ENCODE peak calls at places on chromosomes 6 and 20, in four cellular contexts. One of them, this sample, is unnamed.

GRCh38 chr6:156828280-156828703 is 51.1 kb downstream of the ARID1B start:
- DNase-seq in CD8-positive, alpha-beta T cell: no peak
- DNase-seq in left ventricle myocardium inferior: no peak
- DNase-seq in lower lobe of right lung: no peak
- DNase-seq in this sample: no peak

GRCh38 chr6:45419574-45420082 is 41.9 kb upstream of the SUPT3H start:
- DNase-seq in CD8-positive, alpha-beta T cell: peak
- DNase-seq in left ventricle myocardium inferior: peak
- DNase-seq in lower lobe of right lung: peak
- DNase-seq in this sample: peak

GRCh38 chr6:37650071-37650481 is 47.6 kb downstream of the MDGA1 start:
- DNase-seq in left ventricle myocardium inferior: peak
- DNase-seq in lower lobe of right lung: no peak
- DNase-seq in CD8-positive, alpha-beta T cell: no peak
- DNase-seq in this sample: no peak

GRCh38 chr6:165663283-165663735 is 268 bp upstream of the PDE10A start:
- DNase-seq in lower lobe of right lung: no peak
- DNase-seq in left ventricle myocardium inferior: peak
- DNase-seq in CD8-positive, alpha-beta T cell: no peak
- DNase-seq in this sample: no peak

GRCh38 chr6:115356371-115356770 is 704.3 kb downstream of the FRK start:
- DNase-seq in CD8-positive, alpha-beta T cell: no peak
- DNase-seq in lower lobe of right lung: no peak
- DNase-seq in left ventricle myocardium inferior: no peak
- DNase-seq in this sample: no peak

GRCh38 chr6:25354078-25354940 is 75.1 kb downstream of the CARMIL1 start:
- DNase-seq in lower lobe of right lung: no peak
- DNase-seq in left ventricle myocardium inferior: no peak
- DNase-seq in CD8-positive, alpha-beta T cell: no peak
- DNase-seq in this sample: no peak

GRCh38 chr20:45254867-45255266 is 503 bp upstream of the SLPI start:
- DNase-seq in lower lobe of right lung: no peak
- DNase-seq in left ventricle myocardium inferior: no peak
- DNase-seq in CD8-positive, alpha-beta T cell: no peak
- DNase-seq in this sample: no peak

GRCh38 chr20:20466341-20466879 is 98.5 kb downstream of the INSM1 start:
- DNase-seq in CD8-positive, alpha-beta T cell: no peak
- DNase-seq in lower lobe of right lung: no peak
- DNase-seq in left ventricle myocardium inferior: no peak
- DNase-seq in this sample: no peak

GRCh38 chr6:35317483-35318199 is 20.0 kb downstream of the DEF6 start:
- DNase-seq in CD8-positive, alpha-beta T cell: no peak
- DNase-seq in lower lobe of right lung: no peak
- DNase-seq in left ventricle myocardium inferior: no peak
- DNase-seq in this sample: no peak

GRCh38 chr20:41654884-41655283 is 36.7 kb upstream of the CHD6 start:
- DNase-seq in left ventricle myocardium inferior: no peak
- DNase-seq in lower lobe of right lung: no peak
- DNase-seq in CD8-positive, alpha-beta T cell: no peak
- DNase-seq in this sample: no peak

GRCh38 chr6:158026054-158026900 is 44.6 kb downstream of the SYNJ2 start:
- DNase-seq in left ventricle myocardium inferior: peak
- DNase-seq in lower lobe of right lung: peak
- DNase-seq in CD8-positive, alpha-beta T cell: peak
- DNase-seq in this sample: peak

GRCh38 chr20:44750081-44750805 is 4.6 kb downstream of the KCNK15 start:
- DNase-seq in CD8-positive, alpha-beta T cell: no peak
- DNase-seq in left ventricle myocardium inferior: no peak
- DNase-seq in lower lobe of right lung: no peak
- DNase-seq in this sample: no peak

GRCh38 chr20:23446505-23446904 is 6.2 kb downstream of the CST11 start:
- DNase-seq in left ventricle myocardium inferior: peak
- DNase-seq in lower lobe of right lung: no peak
- DNase-seq in CD8-positive, alpha-beta T cell: no peak
- DNase-seq in this sample: no peak

GRCh38 chr6:132464538-132465256 is 48.2 kb downstream of the STX7 start:
- DNase-seq in lower lobe of right lung: no peak
- DNase-seq in CD8-positive, alpha-beta T cell: no peak
- DNase-seq in left ventricle myocardium inferior: no peak
- DNase-seq in this sample: no peak

GRCh38 chr6:12748411-12748810 is 31.8 kb downstream of the PHACTR1 start:
- DNase-seq in left ventricle myocardium inferior: no peak
- DNase-seq in CD8-positive, alpha-beta T cell: no peak
- DNase-seq in lower lobe of right lung: no peak
- DNase-seq in this sample: no peak

GRCh38 chr6:38599261-38599660 is 40.5 kb downstream of the BTBD9 start:
- DNase-seq in lower lobe of right lung: peak
- DNase-seq in left ventricle myocardium inferior: no peak
- DNase-seq in CD8-positive, alpha-beta T cell: no peak
- DNase-seq in this sample: no peak

GRCh38 chr20:26208296-26209091 is 511.8 kb upstream of the ZNF337 start:
- DNase-seq in left ventricle myocardium inferior: no peak
- DNase-seq in lower lobe of right lung: peak
- DNase-seq in CD8-positive, alpha-beta T cell: peak
- DNase-seq in this sample: peak

GRCh38 chr6:101322921-101323320 is 70.6 kb upstream of the GRIK2 start:
- DNase-seq in CD8-positive, alpha-beta T cell: no peak
- DNase-seq in left ventricle myocardium inferior: no peak
- DNase-seq in lower lobe of right lung: no peak
- DNase-seq in this sample: no peak

GRCh38 chr6:45555981-45556771 is 178.4 kb upstream of the SUPT3H start:
- DNase-seq in CD8-positive, alpha-beta T cell: no peak
- DNase-seq in lower lobe of right lung: no peak
- DNase-seq in left ventricle myocardium inferior: peak
- DNase-seq in this sample: no peak

GRCh38 chr6:163780993-163781392 is 366.5 kb downstream of the QKI start:
- DNase-seq in left ventricle myocardium inferior: peak
- DNase-seq in lower lobe of right lung: no peak
- DNase-seq in CD8-positive, alpha-beta T cell: no peak
- DNase-seq in this sample: no peak

GRCh38 chr6:128519132-128519930 is 1.1 kb downstream of the PTPRK start:
- DNase-seq in left ventricle myocardium inferior: peak
- DNase-seq in lower lobe of right lung: peak
- DNase-seq in CD8-positive, alpha-beta T cell: no peak
- DNase-seq in this sample: peak

GRCh38 chr20:19944772-19945459 is 72.2 kb upstream of the NAA20 start:
- DNase-seq in lower lobe of right lung: no peak
- DNase-seq in CD8-positive, alpha-beta T cell: no peak
- DNase-seq in left ventricle myocardium inferior: no peak
- DNase-seq in this sample: no peak

GRCh38 chr6:125842091-125842626 is 51.4 kb downstream of the NCOA7 start:
- DNase-seq in lower lobe of right lung: no peak
- DNase-seq in CD8-positive, alpha-beta T cell: no peak
- DNase-seq in left ventricle myocardium inferior: no peak
- DNase-seq in this sample: no peak

GRCh38 chr6:108768792-108769524 is 79.3 kb upstream of the ARMC2 start:
- DNase-seq in CD8-positive, alpha-beta T cell: no peak
- DNase-seq in left ventricle myocardium inferior: no peak
- DNase-seq in lower lobe of right lung: no peak
- DNase-seq in this sample: no peak

GRCh38 chr20:51365670-51366069 is 176.8 kb downstream of the NFATC2 start:
- DNase-seq in left ventricle myocardium inferior: no peak
- DNase-seq in lower lobe of right lung: no peak
- DNase-seq in CD8-positive, alpha-beta T cell: no peak
- DNase-seq in this sample: no peak

GRCh38 chr20:5001174-5002076 is at the start of gene SLC23A2:
- DNase-seq in lower lobe of right lung: peak
- DNase-seq in left ventricle myocardium inferior: peak
- DNase-seq in CD8-positive, alpha-beta T cell: peak
- DNase-seq in this sample: peak

GRCh38 chr6:30100585-30101422 is 12.1 kb downstream of the TRIM31 start:
- DNase-seq in lower lobe of right lung: peak
- DNase-seq in CD8-positive, alpha-beta T cell: peak
- DNase-seq in left ventricle myocardium inferior: peak
- DNase-seq in this sample: peak

GRCh38 chr20:63821824-63822223 is 9.2 kb downstream of the ZBTB46 start:
- DNase-seq in lower lobe of right lung: no peak
- DNase-seq in CD8-positive, alpha-beta T cell: no peak
- DNase-seq in left ventricle myocardium inferior: no peak
- DNase-seq in this sample: no peak

GRCh38 chr20:63822276-63822696 is 8.8 kb downstream of the ZBTB46 start:
- DNase-seq in lower lobe of right lung: peak
- DNase-seq in CD8-positive, alpha-beta T cell: no peak
- DNase-seq in left ventricle myocardium inferior: no peak
- DNase-seq in this sample: no peak

GRCh38 chr20:63815869-63816268 is 15.2 kb downstream of the ZBTB46 start:
- DNase-seq in left ventricle myocardium inferior: no peak
- DNase-seq in CD8-positive, alpha-beta T cell: no peak
- DNase-seq in lower lobe of right lung: no peak
- DNase-seq in this sample: no peak

GRCh38 chr20:63815613-63815862 is 15.5 kb downstream of the ZBTB46 start:
- DNase-seq in left ventricle myocardium inferior: no peak
- DNase-seq in CD8-positive, alpha-beta T cell: no peak
- DNase-seq in lower lobe of right lung: no peak
- DNase-seq in this sample: no peak

GRCh38 chr20:63819224-63819917 is 11.7 kb downstream of the ZBTB46 start:
- DNase-seq in lower lobe of right lung: no peak
- DNase-seq in left ventricle myocardium inferior: peak
- DNase-seq in CD8-positive, alpha-beta T cell: no peak
- DNase-seq in this sample: no peak
- TF ChIP-seq CTCF in lower lobe of right lung: peak
- TF ChIP-seq CTCF in left ventricle myocardium inferior: peak
- TF ChIP-seq CTCF in CD8-positive, alpha-beta T cell: no peak
- TF ChIP-seq CTCF in this sample: peak

DNA sequence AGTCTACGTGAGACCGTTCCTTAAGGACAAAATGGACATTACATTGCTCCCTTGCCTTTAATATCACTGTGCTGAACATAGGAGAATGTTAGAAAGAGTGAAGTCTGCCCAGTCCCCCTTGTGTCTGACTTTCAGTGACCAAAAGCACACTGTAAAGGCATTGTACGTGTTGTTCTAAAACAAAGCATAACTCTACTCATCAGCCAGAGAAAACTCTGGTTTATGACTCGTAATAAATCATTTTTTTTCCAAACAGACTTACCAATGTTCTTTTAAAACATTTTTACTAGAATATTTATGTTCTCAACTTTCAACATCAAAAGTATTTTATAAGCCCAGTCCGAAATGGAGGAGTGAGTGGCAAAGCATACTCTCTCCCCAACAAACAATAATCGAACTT is 262.5 kb downstream of the GJA1 start:
- DNase-seq in CD8-positive, alpha-beta T cell: no peak
- DNase-seq in lower lobe of right lung: no peak
- DNase-seq in left ventricle myocardium inferior: no peak
- DNase-seq in this sample: no peak
- TF ChIP-seq CTCF in CD8-positive, alpha-beta T cell: no peak
- TF ChIP-seq CTCF in lower lobe of right lung: no peak
- TF ChIP-seq CTCF in left ventricle myocardium inferior: no peak
- TF ChIP-seq CTCF in this sample: no peak

DNA sequence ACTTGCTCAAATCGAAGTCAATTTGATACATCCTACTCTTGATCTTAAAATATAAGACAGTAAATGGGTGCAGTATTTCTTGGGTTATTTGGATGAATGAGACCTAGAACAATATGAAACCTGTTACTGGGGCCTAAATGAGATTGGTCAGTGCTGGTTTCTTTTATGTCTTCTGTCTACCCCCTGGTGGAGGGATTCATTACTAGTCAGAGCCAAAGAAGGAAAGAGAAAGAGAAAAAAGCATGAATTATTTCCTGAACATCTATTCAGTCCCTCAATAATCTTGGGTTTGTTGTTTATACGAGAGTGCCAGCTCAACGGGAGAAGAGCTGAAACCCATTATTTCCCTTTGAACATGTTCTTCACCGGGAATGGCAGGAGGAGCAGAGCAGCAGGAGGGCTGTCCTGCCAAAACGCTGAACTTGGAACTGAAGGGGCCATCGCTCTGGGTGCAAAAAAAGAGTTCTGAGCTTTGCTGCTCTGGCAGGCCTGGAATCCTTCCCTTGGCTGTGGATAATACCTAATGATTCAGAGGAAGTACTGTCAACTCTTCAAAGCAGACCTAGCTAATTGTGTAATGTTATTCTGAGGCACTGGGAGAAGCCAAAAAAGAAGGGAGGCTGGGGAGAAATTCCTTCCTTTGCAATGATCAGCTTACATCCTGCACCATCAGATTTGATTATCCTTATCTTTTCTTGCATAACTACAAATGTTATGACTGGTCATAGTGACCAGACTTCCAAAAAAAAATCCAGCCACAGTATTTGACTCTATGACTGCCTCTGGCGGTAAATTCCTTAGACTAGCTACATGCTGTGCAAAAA is 72.0 kb downstream of the BLOC1S5 start:
- DNase-seq in left ventricle myocardium inferior: peak
- DNase-seq in CD8-positive, alpha-beta T cell: no peak
- DNase-seq in lower lobe of right lung: no peak
- DNase-seq in this sample: no peak
- TF ChIP-seq CTCF in left ventricle myocardium inferior: peak
- TF ChIP-seq CTCF in CD8-positive, alpha-beta T cell: no peak
- TF ChIP-seq CTCF in lower lobe of right lung: peak
- TF ChIP-seq CTCF in this sample: peak

GRCh38 chr6:56618050-56618449 is 24.6 kb downstream of the DST start:
- DNase-seq in left ventricle myocardium inferior: no peak
- DNase-seq in lower lobe of right lung: no peak
- DNase-seq in CD8-positive, alpha-beta T cell: no peak
- DNase-seq in this sample: no peak
- TF ChIP-seq CTCF in left ventricle myocardium inferior: no peak
- TF ChIP-seq CTCF in lower lobe of right lung: no peak
- TF ChIP-seq CTCF in CD8-positive, alpha-beta T cell: no peak
- TF ChIP-seq CTCF in this sample: no peak

DNA sequence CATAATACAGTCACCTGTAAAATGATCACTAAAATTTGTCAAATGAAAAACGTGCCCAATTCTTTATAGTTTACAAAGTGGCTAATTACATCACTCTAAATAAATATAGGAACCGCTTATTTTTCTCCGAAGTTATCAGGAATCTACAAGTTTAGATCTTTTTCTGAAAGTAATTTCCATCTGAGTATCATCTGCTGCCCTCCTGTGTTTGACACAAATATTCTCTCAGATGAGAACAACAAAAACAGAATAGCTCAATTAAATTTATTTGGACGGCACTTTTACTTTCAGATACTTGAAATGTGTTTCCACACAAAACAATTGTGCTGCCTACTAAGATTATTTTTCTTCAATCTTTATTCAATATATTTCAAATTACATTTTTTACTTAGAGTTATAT is 5.0 kb downstream of the SF3B5 start:
- DNase-seq in left ventricle myocardium inferior: no peak
- DNase-seq in CD8-positive, alpha-beta T cell: no peak
- DNase-seq in lower lobe of right lung: no peak
- DNase-seq in this sample: no peak
- TF ChIP-seq CTCF in left ventricle myocardium inferior: no peak
- TF ChIP-seq CTCF in CD8-positive, alpha-beta T cell: no peak
- TF ChIP-seq CTCF in lower lobe of right lung: no peak
- TF ChIP-seq CTCF in this sample: no peak

GRCh38 chr6:22519237-22519636 is 50.1 kb upstream of the HDGFL1 start:
- DNase-seq in left ventricle myocardium inferior: no peak
- DNase-seq in CD8-positive, alpha-beta T cell: no peak
- DNase-seq in lower lobe of right lung: no peak
- DNase-seq in this sample: no peak
- TF ChIP-seq CTCF in left ventricle myocardium inferior: no peak
- TF ChIP-seq CTCF in CD8-positive, alpha-beta T cell: no peak
- TF ChIP-seq CTCF in lower lobe of right lung: no peak
- TF ChIP-seq CTCF in this sample: no peak

DNA sequence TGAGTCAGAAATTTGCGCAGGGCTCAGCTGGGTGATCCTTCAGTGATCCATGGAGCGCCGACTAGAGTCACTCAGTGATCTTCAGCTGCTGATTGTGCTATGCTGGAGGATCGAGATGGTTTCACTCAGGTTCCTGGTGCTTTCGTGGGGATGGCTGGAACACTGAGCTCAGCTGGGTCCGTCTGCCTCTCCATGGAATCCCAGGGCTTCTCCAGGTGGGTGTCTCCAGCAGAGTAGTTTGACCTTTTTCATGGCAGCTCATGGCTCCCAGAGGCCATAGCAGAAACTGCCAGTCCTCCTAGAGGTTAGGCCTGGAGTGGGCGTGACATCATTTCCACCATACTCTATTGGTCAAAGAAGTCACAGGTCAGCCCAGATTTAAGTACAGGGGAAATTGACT is 88.8 kb upstream of the SIRPA start:
- DNase-seq in CD8-positive, alpha-beta T cell: no peak
- DNase-seq in lower lobe of right lung: no peak
- DNase-seq in left ventricle myocardium inferior: no peak
- DNase-seq in this sample: no peak
- TF ChIP-seq CTCF in CD8-positive, alpha-beta T cell: no peak
- TF ChIP-seq CTCF in lower lobe of right lung: no peak
- TF ChIP-seq CTCF in left ventricle myocardium inferior: no peak
- TF ChIP-seq CTCF in this sample: no peak